ENCODE peak calls at places on chromosome 1, in six cellular contexts. X, B, F, H, U and P are unnamed samples.

GRCh38 chr1:151547900-151548230 is 7.8 kb downstream of the TUFT1 start:
- DNase-seq in X (no peak), B (no peak), F (no peak), H (no peak), U (no peak), P (no peak)

GRCh38 chr1:48236716-48237470 is 14.4 kb downstream of the SLC5A9 start:
- DNase-seq in X (no peak), B (no peak), F (peak; percentile 10), H (no peak), U (peak; percentile 70), P (no peak)

GRCh38 chr1:2496087-2496622 is 20.1 kb downstream of the PLCH2 start:
- DNase-seq in X (no peak), B (no peak), F (no peak), H (no peak), U (no peak), P (no peak)

GRCh38 chr1:167554028-167554779 is 642 bp upstream of the CREG1 start:
- DNase-seq in X (no peak), B (no peak), F (no peak), H (no peak), U (no peak), P (no peak)

GRCh38 chr1:147252540-147252939 is 10.1 kb downstream of the CHD1L start:
- DNase-seq in X (no peak), B (no peak), F (no peak), H (no peak), U (no peak), P (no peak)

GRCh38 chr1:236603896-236604217 is 459 bp downstream of the HEATR1 start:
- DNase-seq in X (no peak), B (no peak), F (no peak), H (no peak), U (peak; percentile 28), P (no peak)

GRCh38 chr1:226429868-226430715 is 22.2 kb upstream of the PARP1 start:
- DNase-seq in X (no peak), B (no peak), F (no peak), H (no peak), U (no peak), P (no peak)

GRCh38 chr1:153095764-153096163 is 1.4 kb upstream of the SPRR2E start:
- DNase-seq in X (no peak), B (no peak), F (no peak), H (no peak), U (no peak), P (no peak)

GRCh38 chr1:8984203-8984602 is 38.5 kb downstream of the CA6 start:
- DNase-seq in X (no peak), B (no peak), F (no peak), H (no peak), U (no peak), P (no peak)

GRCh38 chr1:3186526-3186921 is 117.5 kb downstream of the PRDM16 start:
- DNase-seq in X (no peak), B (peak; percentile 48), F (no peak), H (peak; percentile 82), U (peak; percentile 45), P (peak; percentile 90)

GRCh38 chr1:179742717-179743678 is at the start of gene FAM163A:
- DNase-seq in X (no peak), B (no peak), F (no peak), H (no peak), U (peak; percentile 24), P (peak; percentile 39)

GRCh38 chr1:39205102-39205780 is 746 bp downstream of the MACF1 start:
- DNase-seq in X (no peak), B (no peak), F (peak; percentile 52), H (peak; percentile 58), U (peak; percentile 66), P (peak; percentile 44)

GRCh38 chr1:119631086-119631432 is 17.0 kb downstream of the ZNF697 start:
- DNase-seq in X (no peak), B (no peak), F (no peak), H (peak; percentile 45), U (no peak), P (no peak)

GRCh38 chr1:242530761-242531160 is 6.3 kb upstream of the PLD5 start:
- DNase-seq in X (no peak), B (no peak), F (no peak), H (no peak), U (no peak), P (no peak)

GRCh38 chr1:41919131-41919530 is 409 bp upstream of the HIVEP3 start:
- DNase-seq in X (no peak), B (no peak), F (no peak), H (no peak), U (no peak), P (no peak)

GRCh38 chr1:9529190-9529589 is 10.1 kb upstream of the SLC25A33 start:
- DNase-seq in X (no peak), B (no peak), F (no peak), H (no peak), U (peak; percentile 56), P (no peak)

GRCh38 chr1:198772626-198773025 is 133.8 kb downstream of the PTPRC start:
- DNase-seq in X (no peak), B (no peak), F (no peak), H (no peak), U (no peak), P (no peak)

GRCh38 chr1:71634159-71634558 is 553.3 kb upstream of the ZRANB2 start:
- DNase-seq in X (no peak), B (no peak), F (no peak), H (no peak), U (no peak), P (no peak)

GRCh38 chr1:205391386-205391785 is 30.5 kb downstream of the LEMD1 start:
- DNase-seq in X (no peak), B (no peak), F (no peak), H (no peak), U (no peak), P (no peak)

GRCh38 chr1:93056649-93057048 is 22.4 kb upstream of the MTF2 start:
- DNase-seq in X (no peak), B (no peak), F (no peak), H (no peak), U (no peak), P (no peak)

GRCh38 chr1:89149229-89149628 is 23.3 kb upstream of the GBP2 start:
- DNase-seq in X (no peak), B (peak; percentile 61), F (no peak), H (no peak), U (peak; percentile 52), P (peak; percentile 47)

GRCh38 chr1:235295902-235296350 is 32.1 kb downstream of the ARID4B start:
- DNase-seq in X (no peak), B (no peak), F (no peak), H (no peak), U (no peak), P (no peak)

GRCh38 chr1:222009105-222009730 is 267.3 kb upstream of the DUSP10 start:
- DNase-seq in X (no peak), B (no peak), F (peak; percentile 22), H (no peak), U (no peak), P (no peak)

GRCh38 chr1:172997941-172998361 is 52.8 kb downstream of the TNFSF18 start:
- DNase-seq in X (no peak), B (no peak), F (no peak), H (no peak), U (no peak), P (no peak)

GRCh38 chr1:36486436-36487335 is 4.0 kb upstream of the CSF3R start:
- DNase-seq in X (no peak), B (peak; percentile 51), F (no peak), H (no peak), U (no peak), P (peak; percentile 70)

GRCh38 chr1:37890378-37891014 is 31.1 kb upstream of the MTF1 start:
- DNase-seq in X (no peak), B (no peak), F (peak; percentile 10), H (no peak), U (peak; percentile 24), P (no peak)

GRCh38 chr1:14003552-14003951 is 303.6 kb downstream of the PRDM2 start:
- DNase-seq in X (no peak), B (no peak), F (no peak), H (no peak), U (no peak), P (no peak)

GRCh38 chr1:23728997-23729390 is 14.3 kb upstream of the ELOA start:
- DNase-seq in X (no peak), B (no peak), F (no peak), H (no peak), U (no peak), P (no peak)

GRCh38 chr1:167435484-167435883 is 82.8 kb downstream of the CD247 start:
- DNase-seq in X (no peak), B (peak; percentile 12), F (no peak), H (no peak), U (no peak), P (no peak)